ENCODE peak calls at places on chromosomes 16 and 17, in five cellular contexts. E is amygdala, N is T follicular helper cell, L is iPS DF 19.7, O is T-helper 2 cell. C is an unnamed sample.

GRCh38 chr16:50301626-50302471 is 35.5 kb downstream of the ADCY7 start:
- DNase-seq in E (no peak), N (no peak), L (no peak), O (no peak), C (no peak)

GRCh38 chr17:1460233-1460632 is 4.2 kb upstream of the CRK start:
- DNase-seq in E (no peak), N (no peak), L (no peak), O (no peak), C (no peak)

GRCh38 chr17:76104140-76104895 is 731 bp upstream of the EXOC7 start:
- DNase-seq in E (no peak), N (no peak), L (no peak), O (no peak), C (no peak)

GRCh38 chr16:14309906-14310305 is 238.8 kb downstream of the MRTFB start:
- DNase-seq in E (no peak), N (no peak), L (no peak), O (no peak), C (no peak)

GRCh38 chr17:2395258-2396170 is 5.3 kb downstream of the MNT start:
- DNase-seq in E (no peak), N (no peak), L (no peak), O (no peak), C (no peak)

GRCh38 chr16:20675488-20676267 is 21.8 kb downstream of the ACSM1 start:
- DNase-seq in E (no peak), N (no peak), L (peak), O (no peak), C (no peak)

GRCh38 chr17:67171560-67171959 is 73.4 kb downstream of the HELZ start:
- DNase-seq in E (no peak), N (no peak), L (no peak), O (no peak), C (no peak)

GRCh38 chr17:79674506-79675412 is 56.0 kb upstream of the ENPP7 start:
- DNase-seq in E (no peak), N (no peak), L (no peak), O (no peak), C (no peak)

GRCh38 chr16:85447657-85448313 is 165.3 kb upstream of the GSE1 start:
- DNase-seq in E (no peak), N (no peak), L (no peak), O (no peak), C (no peak)

GRCh38 chr16:76668207-76668725 is 391.1 kb downstream of the CNTNAP4 start:
- DNase-seq in E (no peak), N (no peak), L (no peak), O (no peak), C (no peak)

GRCh38 chr17:78337244-78338109 is 22.4 kb downstream of the SOCS3 start:
- DNase-seq in E (no peak), N (no peak), L (no peak), O (no peak), C (no peak)

GRCh38 chr16:11727945-11728543 is 14.6 kb downstream of the TXNDC11 start:
- DNase-seq in E (no peak), N (no peak), L (no peak), O (no peak), C (no peak)

GRCh38 chr17:2071421-2072281 is 16.7 kb downstream of the HIC1 start:
- DNase-seq in E (no peak), N (no peak), L (no peak), O (no peak), C (no peak)

GRCh38 chr16:10616744-10617640 is 36.6 kb upstream of the EMP2 start:
- DNase-seq in E (peak), N (no peak), L (no peak), O (no peak), C (no peak)

GRCh38 chr17:17384291-17384615 is 81.1 kb downstream of the NT5M start:
- DNase-seq in E (no peak), N (no peak), L (no peak), O (no peak), C (no peak)

GRCh38 chr16:50666658-50667496 is 14.2 kb downstream of the SNX20 start:
- DNase-seq in E (no peak), N (no peak), L (no peak), O (no peak), C (no peak)

GRCh38 chr17:60149691-60150582 is at the start of gene CA4:
- DNase-seq in E (no peak), N (no peak), L (no peak), O (no peak), C (no peak)

GRCh38 chr17:19409509-19409908 is 1.5 kb upstream of the RNF112 start:
- DNase-seq in E (no peak), N (no peak), L (no peak), O (no peak), C (no peak)

GRCh38 chr17:36085710-36086268 is 4.2 kb downstream of the CCL3 start:
- DNase-seq in E (no peak), N (no peak), L (no peak), O (no peak), C (no peak)

GRCh38 chr17:80899402-80900268 is 92.0 kb upstream of the CHMP6 start:
- DNase-seq in E (no peak), N (peak), L (peak), O (peak), C (peak)

GRCh38 chr16:75256871-75257343 is 5.5 kb upstream of the BCAR1 start:
- DNase-seq in E (no peak), N (no peak), L (no peak), O (no peak), C (no peak)

GRCh38 chr16:25089346-25089745 is 22.2 kb upstream of the LCMT1 start:
- DNase-seq in E (no peak), N (no peak), L (no peak), O (no peak), C (no peak)

GRCh38 chr16:14300631-14301149 is 229.6 kb downstream of the MRTFB start:
- DNase-seq in E (peak), N (no peak), L (no peak), O (no peak), C (peak)

GRCh38 chr17:7912927-7913524 is 3.1 kb downstream of the RNF227 start:
- DNase-seq in E (no peak), N (no peak), L (no peak), O (no peak), C (peak)

GRCh38 chr17:50195196-50195865 is 6.1 kb downstream of the COL1A1 start:
- DNase-seq in E (no peak), N (no peak), L (no peak), O (no peak), C (no peak)

GRCh38 chr17:45653616-45654015 is 130.5 kb upstream of the CRHR1 start:
- DNase-seq in E (no peak), N (no peak), L (no peak), O (no peak), C (no peak)

GRCh38 chr16:49581630-49582298 is 208.2 kb downstream of the C16orf78 start:
- DNase-seq in E (no peak), N (no peak), L (no peak), O (no peak), C (no peak)

GRCh38 chr17:18139949-18140348 is 31.4 kb downstream of the MYO15A start:
- DNase-seq in E (no peak), N (no peak), L (no peak), O (no peak), C (no peak)

GRCh38 chr17:29292071-29292991 is 1.6 kb downstream of the NUFIP2 start:
- DNase-seq in E (peak), N (peak), L (no peak), O (peak), C (peak)

GRCh38 chr16:84833142-84833495 is 13.3 kb downstream of the CRISPLD2 start:
- DNase-seq in E (no peak), N (no peak), L (no peak), O (no peak), C (no peak)

GRCh38 chr16:87305505-87306391 is 11.4 kb downstream of the C16orf95 start:
- DNase-seq in E (no peak), N (no peak), L (no peak), O (no peak), C (no peak)

GRCh38 chr16:51392651-51393187 is 241.6 kb upstream of the SALL1 start:
- DNase-seq in E (no peak), N (no peak), L (no peak), O (no peak), C (no peak)

GRCh38 chr16:67927131-67927941 is 4.3 kb downstream of the CTRL start:
- DNase-seq in E (no peak), N (no peak), L (no peak), O (no peak), C (no peak)

GRCh38 chr17:17928422-17929386 is 43.5 kb downstream of the TOM1L2 start:
- DNase-seq in E (peak), N (no peak), L (no peak), O (no peak), C (no peak)

GRCh38 chr17:80984749-80985148 is 6.9 kb upstream of the CHMP6 start:
- DNase-seq in E (no peak), N (no peak), L (peak), O (no peak), C (no peak)

GRCh38 chr16:11257131-11257938 is 1.3 kb upstream of the SOCS1 start:
- DNase-seq in E (peak), N (no peak), L (no peak), O (no peak), C (peak)

GRCh38 chr17:41975099-41976083 is 8.8 kb downstream of the CNP start:
- DNase-seq in E (peak), N (no peak), L (no peak), O (no peak), C (no peak)

GRCh38 chr16:69404275-69404805 is 18.5 kb upstream of the TERF2 start:
- DNase-seq in E (no peak), N (no peak), L (no peak), O (no peak), C (no peak)

GRCh38 chr16:23052908-23053580 is 96.2 kb downstream of the USP31 start:
- DNase-seq in E (no peak), N (no peak), L (no peak), O (no peak), C (no peak)